ENCODE peak calls at places on chromosome 4, in ten cellular contexts. P is IMR-90, A is OCI-LY7, U is foreskin fibroblast, O is PC-3, Z is A549, S is fibroblast of lung, F is astrocyte of the spinal cord, G is transverse colon, Q is activated B cell treated with CpG ODN at 0.5 μM for 24 hours. L is an unnamed sample.

GRCh38 chr4:80035336-80035735 is 37.7 kb downstream of the ANTXR2 start:
- DNase-seq in G (peak; percentile 63), F (no peak), S (no peak), O (no peak), A (no peak), P (no peak), Q (no peak), Z (no peak), U (no peak), L (no peak)

GRCh38 chr4:29711226-29711625 is 1008.9 kb upstream of the PCDH7 start:
- DNase-seq in G (no peak), Z (no peak), U (no peak), S (peak; percentile 1), Q (no peak), P (peak; percentile 90), O (peak; percentile 56), F (no peak), A (no peak), L (peak; percentile 67)

GRCh38 chr4:139684351-139684750 is 18.7 kb downstream of the MGST2 start:
- DNase-seq in Z (no peak), S (no peak), F (no peak), A (no peak), P (no peak), O (no peak), U (peak; percentile 41), G (no peak), Q (no peak), L (no peak)

GRCh38 chr4:153115322-153116100 is 88.7 kb upstream of the TRIM2 start:
- DNase-seq in F (peak; percentile 82), G (peak; percentile 37), O (peak; percentile 91), Q (peak; percentile 31), S (peak; percentile 85), U (peak; percentile 59), Z (peak; percentile 69), A (peak; percentile 80), P (peak; percentile 77), L (peak; percentile 78)

GRCh38 chr4:80913381-80913780 is 117.1 kb upstream of the BMP3 start:
- DNase-seq in F (no peak), O (no peak), P (no peak), A (peak; percentile 26), Z (no peak), Q (no peak), U (no peak), G (no peak), S (no peak), L (no peak)

GRCh38 chr4:18733956-18734872 is 712.7 kb upstream of the LCORL start:
- DNase-seq in Z (no peak), A (no peak), Q (no peak), G (no peak), F (peak; percentile 3), O (no peak), S (no peak), U (no peak), P (no peak), L (no peak)

GRCh38 chr4:118968813-118969212 is 80.2 kb downstream of the SYNPO2 start:
- DNase-seq in U (no peak), A (no peak), F (no peak), S (no peak), G (no peak), O (no peak), Q (no peak), Z (no peak), P (no peak), L (no peak)

GRCh38 chr4:173301518-173302201 is 32.5 kb downstream of the HMGB2 start:
- DNase-seq in O (peak; percentile 52), A (peak; percentile 53), G (no peak), Q (no peak), U (peak; percentile 17), S (peak; percentile 51), F (peak; percentile 66), Z (peak; percentile 14), P (peak; percentile 66), L (peak; percentile 26)

GRCh38 chr4:165355900-165356300 is 22.9 kb upstream of the CPE start:
- DNase-seq in F (peak; percentile 59), A (peak; percentile 65), O (peak; percentile 54), S (peak; percentile 50), G (no peak), U (no peak), P (peak; percentile 20), Q (no peak), Z (peak; percentile 29), L (peak; percentile 33)

GRCh38 chr4:136281307-136281706 is 1251.0 kb downstream of the PCDH18 start:
- DNase-seq in A (no peak), S (no peak), P (no peak), O (no peak), F (no peak), U (no peak), Q (no peak), G (no peak), Z (no peak), L (no peak)

GRCh38 chr4:38856524-38857337 is at the start of gene TLR6:
- DNase-seq in Q (no peak), Z (peak; percentile 88), P (peak; percentile 68), A (peak; percentile 88), G (peak; percentile 76), U (no peak), O (peak; percentile 87), S (peak; percentile 48), F (peak; percentile 76), L (no peak)

GRCh38 chr4:44927361-44928061 is 201.2 kb upstream of the GNPDA2 start:
- DNase-seq in S (peak; percentile 2), P (peak; percentile 14), A (peak; percentile 33), O (peak; percentile 57), Z (peak; percentile 13), G (no peak), U (no peak), F (peak; percentile 31), Q (no peak), L (peak; percentile 3)
- TF ChIP-seq CTCF in S (no peak), P (peak; percentile 50), A (peak; percentile 77), O (peak; percentile 66), Z (peak; percentile 46), G (peak; percentile 35), U (peak; percentile 14), F (peak; percentile 43), Q (no peak), L (peak; percentile 76)

GRCh38 chr4:94406668-94407437 is 44.9 kb upstream of the PDLIM5 start:
- DNase-seq in F (peak; percentile 88), G (peak; percentile 74), O (peak; percentile 85), A (peak; percentile 70), P (peak; percentile 88), S (peak; percentile 78), Q (no peak), Z (peak; percentile 85), U (peak; percentile 65), L (peak; percentile 67)
- TF ChIP-seq CTCF in F (peak; percentile 83), G (peak; percentile 91), O (peak; percentile 83), A (peak; percentile 96), P (peak; percentile 93), S (peak; percentile 95), Q (peak; percentile 86), Z (peak; percentile 83), U (peak; percentile 89), L (peak; percentile 97)

DNA sequence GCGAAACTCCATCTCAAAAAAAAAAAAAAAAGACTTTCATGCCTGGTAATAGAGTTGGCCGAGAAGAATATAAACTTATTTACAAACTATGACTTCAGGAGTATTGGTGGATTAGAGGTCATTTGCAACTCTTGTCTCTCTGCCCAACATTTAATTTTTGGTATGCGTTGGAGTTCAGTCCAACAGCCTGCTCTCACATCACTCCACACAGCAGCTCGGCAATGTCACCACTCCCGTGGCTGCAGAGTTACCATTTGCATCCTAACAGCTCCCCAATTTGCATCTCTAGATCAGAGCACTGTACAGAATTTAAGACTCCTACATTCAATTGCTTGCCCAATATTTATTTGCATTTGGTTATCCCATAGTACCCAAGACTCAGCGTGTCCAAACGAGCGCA is 40.9 kb upstream of the AP1AR start:
- DNase-seq in Q (no peak), F (no peak), S (no peak), U (no peak), P (no peak), O (no peak), Z (no peak), G (no peak), A (no peak), L (no peak)
- TF ChIP-seq CTCF in Q (no peak), F (no peak), S (no peak), U (no peak), P (no peak), O (no peak), Z (no peak), G (no peak), A (no peak), L (no peak)

DNA sequence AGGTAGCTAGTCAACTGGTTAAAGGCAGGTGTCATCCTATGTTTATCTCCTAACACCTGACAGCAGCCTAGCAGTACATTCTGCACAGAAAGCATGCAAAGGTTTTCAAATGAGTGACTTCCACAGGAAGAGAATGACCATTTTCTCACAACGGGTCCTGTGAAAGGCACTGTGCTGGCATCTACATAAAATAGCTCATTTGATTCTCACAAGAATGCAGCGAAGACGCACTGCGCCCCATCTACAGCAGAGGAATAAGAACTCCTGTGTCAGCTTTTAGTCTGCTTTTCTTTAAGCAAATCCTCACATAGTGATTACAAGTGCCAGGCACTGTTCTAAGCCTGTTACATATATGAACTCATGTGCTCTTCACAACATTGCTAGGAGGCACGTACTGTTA is 62.5 kb downstream of the AFAP1 start:
- DNase-seq in A (no peak), F (no peak), O (no peak), Q (no peak), Z (no peak), S (no peak), P (no peak), U (no peak), G (no peak), L (no peak)
- TF ChIP-seq CTCF in A (no peak), F (no peak), O (no peak), Q (no peak), Z (no peak), S (no peak), P (no peak), U (no peak), G (no peak), L (no peak)

GRCh38 chr4:128782875-128783614 is 26.5 kb upstream of the JADE1 start:
- DNase-seq in U (peak; percentile 16), F (peak; percentile 74), A (no peak), Z (peak; percentile 6), P (peak; percentile 58), Q (no peak), G (no peak), S (peak; percentile 79), O (peak; percentile 3), L (peak; percentile 3)

GRCh38 chr4:128780688-128781087 is 28.8 kb upstream of the JADE1 start:
- DNase-seq in F (no peak), A (no peak), Q (no peak), O (no peak), U (no peak), G (no peak), S (no peak), P (no peak), Z (no peak), L (no peak)

GRCh38 chr4:128776794-128777216 is 32.7 kb upstream of the JADE1 start:
- DNase-seq in O (peak; percentile 65), Z (peak; percentile 86), A (no peak), P (peak; percentile 95), Q (no peak), U (peak; percentile 95), F (peak; percentile 93), G (peak; percentile 50), S (peak; percentile 98), L (peak; percentile 91)

GRCh38 chr4:128787509-128788311 is 21.8 kb upstream of the JADE1 start:
- DNase-seq in Q (no peak), O (peak; percentile 5), G (no peak), P (peak; percentile 74), A (no peak), S (peak; percentile 50), Z (no peak), U (no peak), F (no peak), L (no peak)

GRCh38 chr4:128782076-128782715 is 27.3 kb upstream of the JADE1 start:
- DNase-seq in Q (peak; percentile 19), G (peak; percentile 50), P (peak; percentile 37), A (peak; percentile 43), Z (peak; percentile 38), U (peak; percentile 18), S (peak; percentile 61), O (peak; percentile 33), F (no peak), L (peak; percentile 29)
- TF ChIP-seq CTCF in Q (no peak), G (no peak), P (no peak), A (peak; percentile 73), Z (peak; percentile 20), U (no peak), S (no peak), O (peak; percentile 54), F (no peak), L (peak; percentile 10)

L was measured in HFFc6.